ENCODE peak calls at places on chromosomes 7 and 10, in eight cellular contexts. M, N, V, U, R, B, H and E are unnamed samples.

GRCh38 chr7:158811894-158812293 is 17.4 kb downstream of the ESYT2 start:
- DNase-seq in M (no peak), N (peak), V (no peak), U (no peak), R (no peak), B (no peak), H (no peak), E (no peak)

GRCh38 chr10:115093286-115093775 is at the start of gene ATRNL1:
- DNase-seq in M (peak), N (peak), V (peak), U (no peak), R (peak), B (no peak), H (peak), E (no peak)

GRCh38 chr10:97571622-97572021 is 957 bp upstream of the ANKRD2 start:
- DNase-seq in M (no peak), N (no peak), V (no peak), U (no peak), R (no peak), B (no peak), H (no peak), E (no peak)

GRCh38 chr7:130387628-130388403 is 7.5 kb downstream of the CPA1 start:
- DNase-seq in M (no peak), N (no peak), V (no peak), U (no peak), R (peak), B (no peak), H (no peak), E (no peak)

GRCh38 chr7:45399069-45399468 is 175.1 kb upstream of the ADCY1 start:
- DNase-seq in M (no peak), N (no peak), V (no peak), U (no peak), R (no peak), B (no peak), H (no peak), E (no peak)

GRCh38 chr7:65397730-65398142 is 24.1 kb downstream of the ZNF92 start:
- DNase-seq in M (no peak), N (no peak), V (peak), U (no peak), R (no peak), B (no peak), H (no peak), E (no peak)

GRCh38 chr10:86733260-86733671 is 23.2 kb upstream of the BMPR1A start:
- DNase-seq in M (no peak), N (peak), V (no peak), U (no peak), R (no peak), B (no peak), H (no peak), E (no peak)

GRCh38 chr10:96612052-96612830 is 25.4 kb upstream of the TM9SF3 start:
- DNase-seq in M (no peak), N (no peak), V (no peak), U (no peak), R (no peak), B (no peak), H (no peak), E (no peak)

GRCh38 chr7:131298608-131298992 is 29.1 kb upstream of the MKLN1 start:
- DNase-seq in M (no peak), N (no peak), V (no peak), U (no peak), R (no peak), B (no peak), H (no peak), E (no peak)

GRCh38 chr10:131169146-131169545 is 142.4 kb downstream of the TCERG1L start:
- DNase-seq in M (no peak), N (no peak), V (no peak), U (no peak), R (peak), B (peak), H (no peak), E (no peak)

GRCh38 chr10:113480828-113481502 is 71.9 kb upstream of the HABP2 start:
- DNase-seq in M (no peak), N (no peak), V (no peak), U (no peak), R (no peak), B (no peak), H (no peak), E (no peak)

GRCh38 chr10:76297787-76298281 is 866.4 kb downstream of the LRMDA start:
- DNase-seq in M (no peak), N (no peak), V (no peak), U (no peak), R (no peak), B (no peak), H (no peak), E (no peak)

GRCh38 chr7:23759556-23760391 is 49.8 kb downstream of the STK31 start:
- DNase-seq in M (peak), N (no peak), V (no peak), U (no peak), R (no peak), B (no peak), H (no peak), E (no peak)

GRCh38 chr10:128576916-128577670 is 450.9 kb upstream of the MKI67 start:
- DNase-seq in M (no peak), N (no peak), V (no peak), U (no peak), R (no peak), B (no peak), H (no peak), E (no peak)

GRCh38 chr10:120979435-120980315 is 128.5 kb downstream of the WDR11 start:
- DNase-seq in M (peak), N (no peak), V (peak), U (no peak), R (peak), B (no peak), H (peak), E (no peak)

GRCh38 chr10:131193923-131194322 is 117.6 kb downstream of the TCERG1L start:
- DNase-seq in M (no peak), N (no peak), V (no peak), U (no peak), R (peak), B (peak), H (no peak), E (no peak)

GRCh38 chr7:82805527-82805960 is 357.1 kb downstream of the PCLO start:
- DNase-seq in M (peak), N (no peak), V (peak), U (no peak), R (no peak), B (no peak), H (no peak), E (no peak)

GRCh38 chr7:132080967-132081668 is 495.2 kb downstream of the PLXNA4 start:
- DNase-seq in M (no peak), N (no peak), V (no peak), U (no peak), R (peak), B (no peak), H (no peak), E (no peak)

GRCh38 chr10:118106426-118106825 is 59.7 kb upstream of the RAB11FIP2 start:
- DNase-seq in M (peak), N (no peak), V (peak), U (no peak), R (no peak), B (no peak), H (peak), E (no peak)

GRCh38 chr10:131219955-131220489 is 91.5 kb downstream of the TCERG1L start:
- DNase-seq in M (no peak), N (peak), V (no peak), U (no peak), R (no peak), B (no peak), H (no peak), E (no peak)

GRCh38 chr7:47461161-47461560 is 120.8 kb downstream of the TNS3 start:
- DNase-seq in M (no peak), N (peak), V (peak), U (no peak), R (peak), B (no peak), H (no peak), E (no peak)

GRCh38 chr10:102602272-102603045 is 41.8 kb upstream of the TRIM8 start:
- DNase-seq in M (no peak), N (peak), V (peak), U (no peak), R (peak), B (no peak), H (no peak), E (no peak)

GRCh38 chr7:37201003-37201875 is 247.4 kb downstream of the ELMO1 start:
- DNase-seq in M (peak), N (peak), V (peak), U (peak), R (peak), B (no peak), H (peak), E (peak)

GRCh38 chr10:45439873-45440272 is 65.9 kb downstream of the ALOX5 start:
- DNase-seq in M (no peak), N (no peak), V (no peak), U (no peak), R (peak), B (no peak), H (no peak), E (no peak)

GRCh38 chr7:129947701-129948100 is 5.1 kb downstream of the UBE2H start:
- DNase-seq in M (no peak), N (no peak), V (peak), U (no peak), R (peak), B (no peak), H (no peak), E (no peak)

GRCh38 chr10:67306588-67307205 is 380.9 kb downstream of the LRRTM3 start:
- DNase-seq in M (peak), N (no peak), V (peak), U (no peak), R (no peak), B (no peak), H (peak), E (no peak)

DNA sequence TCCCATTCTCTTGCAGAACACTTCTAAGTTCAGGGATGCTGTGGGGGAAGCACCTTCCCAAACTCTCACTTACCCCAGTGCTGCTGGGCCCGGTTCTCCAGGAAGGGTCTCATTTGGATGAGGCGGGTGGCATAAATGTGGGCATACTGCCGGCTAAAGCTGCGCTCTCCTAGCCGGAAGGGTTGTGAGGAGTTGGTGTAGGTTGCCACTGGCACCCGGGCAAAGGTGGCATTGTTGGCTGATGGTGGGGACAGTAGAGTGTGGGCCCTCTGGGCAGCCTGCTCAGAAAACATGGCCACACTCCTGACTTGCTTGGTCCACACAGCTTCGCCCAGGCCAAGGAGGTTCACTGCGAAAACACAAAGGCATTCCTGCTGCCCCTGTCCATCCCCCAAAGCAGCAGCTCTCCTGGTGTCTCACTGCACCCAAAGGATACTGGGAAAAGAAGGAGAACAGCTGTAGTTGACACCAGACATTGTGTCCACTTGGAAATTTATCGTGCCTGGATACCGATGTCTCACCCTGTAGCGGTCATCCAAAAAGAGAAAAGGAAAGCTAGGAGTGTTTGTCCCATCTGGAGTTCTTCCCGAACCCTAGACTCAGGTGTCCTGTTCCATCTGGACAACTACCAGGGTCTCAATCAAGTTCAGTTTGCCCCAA is 1.5 kb downstream of the POLD2 start:
- DNase-seq in M (no peak), N (peak), V (no peak), U (no peak), R (no peak), B (no peak), H (no peak), E (no peak)
- H3K27ac ChIP-seq in M (no peak), N (peak), V (no peak), U (no peak), R (no peak), B (peak), H (no peak), E (no peak)

GRCh38 chr10:108801220-108801619 is 1122.1 kb downstream of the XPNPEP1 start:
- DNase-seq in M (no peak), N (no peak), V (no peak), U (no peak), R (no peak), B (no peak), H (no peak), E (no peak)
- H3K27ac ChIP-seq in M (no peak), N (no peak), V (no peak), U (no peak), R (no peak), B (no peak), H (no peak), E (no peak)

GRCh38 chr7:117582219-117582704 is 102.4 kb downstream of the CFTR start:
- DNase-seq in M (peak), N (peak), V (peak), U (no peak), R (peak), B (no peak), H (no peak), E (no peak)

DNA sequence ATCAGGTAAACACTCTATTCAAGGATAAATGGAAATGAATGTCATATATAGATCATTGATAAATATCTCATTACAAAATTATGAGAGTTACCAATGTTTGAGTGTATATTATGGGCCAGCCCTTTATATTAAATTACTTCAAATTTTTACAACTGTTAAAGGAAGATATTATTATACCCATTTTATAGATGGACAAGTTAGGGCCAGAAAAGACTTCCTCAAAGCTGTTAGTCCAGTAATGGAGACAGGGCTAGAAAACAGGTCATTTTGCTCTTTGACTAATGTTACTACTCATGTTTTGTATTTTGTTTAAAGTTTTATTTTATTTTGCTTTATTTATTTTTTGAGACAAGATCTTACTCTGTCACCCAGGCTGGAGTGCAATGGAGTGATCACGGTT is 101.6 kb downstream of the CFTR start:
- DNase-seq in M (no peak), N (no peak), V (no peak), U (no peak), R (no peak), B (no peak), H (no peak), E (no peak)
- H3K27ac ChIP-seq in M (peak), N (no peak), V (no peak), U (no peak), R (no peak), B (no peak), H (no peak), E (no peak)

DNA sequence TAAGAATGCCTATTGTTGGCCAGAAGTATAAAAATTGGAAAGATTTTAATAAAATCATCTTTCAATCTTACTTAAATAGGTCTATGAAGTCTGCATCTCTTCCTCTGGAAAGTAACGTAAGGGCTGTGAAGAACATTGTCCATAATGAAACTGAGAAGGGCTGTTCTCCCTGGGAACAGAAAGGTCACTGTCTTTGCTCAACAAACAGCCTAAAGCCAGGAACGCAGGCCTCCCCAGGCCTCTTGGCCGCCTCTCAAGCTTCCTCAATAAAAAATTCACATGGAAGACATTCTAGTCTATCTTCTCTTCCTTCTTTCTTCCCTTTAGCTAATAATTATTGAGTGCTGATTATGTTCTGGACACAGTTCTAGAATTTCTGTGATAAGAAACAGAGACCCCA is 9.1 kb upstream of the IDI2 start:
- DNase-seq in M (no peak), N (no peak), V (no peak), U (no peak), R (no peak), B (no peak), H (no peak), E (no peak)
- H3K27ac ChIP-seq in M (no peak), N (peak), V (no peak), U (no peak), R (no peak), B (peak), H (no peak), E (no peak)

DNA sequence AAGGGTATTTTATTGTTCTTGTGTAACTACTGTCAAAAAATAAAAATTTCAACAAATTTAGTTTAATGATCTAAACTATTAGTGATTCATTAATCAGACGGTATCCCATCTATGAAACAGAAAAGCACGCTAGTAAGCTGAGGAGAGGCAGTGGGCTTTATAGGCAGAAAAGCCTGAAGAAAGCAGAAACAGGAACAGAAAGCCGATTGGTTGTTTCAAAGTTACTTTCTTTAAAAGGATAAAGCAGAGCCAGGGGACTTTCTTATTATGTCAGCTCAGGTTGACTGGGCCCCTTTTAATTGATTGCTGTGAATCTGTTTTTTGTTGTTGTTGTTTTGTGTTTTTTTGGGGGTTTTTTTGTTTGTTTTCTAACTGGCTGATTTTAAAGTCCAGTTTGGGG is 105.5 kb downstream of the TES start:
- DNase-seq in M (no peak), N (no peak), V (no peak), U (no peak), R (no peak), B (no peak), H (no peak), E (no peak)
- H3K27ac ChIP-seq in M (peak), N (no peak), V (peak), U (no peak), R (no peak), B (peak), H (no peak), E (no peak)

GRCh38 chr10:29748109-29748650 is 113.4 kb upstream of the SVIL start:
- DNase-seq in M (no peak), N (no peak), V (no peak), U (no peak), R (no peak), B (no peak), H (no peak), E (no peak)
- H3K27ac ChIP-seq in M (no peak), N (no peak), V (no peak), U (no peak), R (no peak), B (no peak), H (no peak), E (no peak)

GRCh38 chr10:60238408-60239100 is 151.1 kb downstream of the ANK3 start:
- DNase-seq in M (peak), N (no peak), V (peak), U (no peak), R (no peak), B (no peak), H (peak), E (no peak)
- H3K27ac ChIP-seq in M (no peak), N (no peak), V (no peak), U (no peak), R (no peak), B (no peak), H (no peak), E (no peak)